ENCODE peak calls at places on chromosome 16, in six cellular contexts. Q, P, U, H, R and W are unnamed samples.

GRCh38 chr16:72291121-72291520 is 119.2 kb upstream of the PMFBP1 start:
- DNase-seq in H (no peak), U (no peak), P (no peak), Q (no peak), R (no peak), W (peak)

GRCh38 chr16:23498863-23499262 is 11.4 kb downstream of the GGA2 start:
- DNase-seq in R (no peak), U (no peak), Q (no peak), P (no peak), H (no peak), W (no peak)

GRCh38 chr16:85461814-85462404 is 151.2 kb upstream of the GSE1 start:
- DNase-seq in Q (no peak), H (peak), U (no peak), P (peak), R (peak), W (no peak)

GRCh38 chr16:88264641-88265285 is 118.0 kb upstream of the ZNF469 start:
- DNase-seq in P (peak), Q (peak), H (peak), U (peak), R (peak), W (peak)

GRCh38 chr16:77993111-77993571 is 29.2 kb upstream of the CLEC3A start:
- DNase-seq in P (no peak), U (no peak), H (no peak), Q (no peak), R (no peak), W (no peak)

GRCh38 chr16:57508084-57508425 is 21.8 kb upstream of the DOK4 start:
- DNase-seq in Q (no peak), R (peak), H (no peak), U (no peak), P (peak), W (no peak)

GRCh38 chr16:2424061-2425007 is 4.9 kb upstream of the CCNF start:
- DNase-seq in R (no peak), P (peak), H (no peak), U (no peak), Q (no peak), W (no peak)

GRCh38 chr16:50263060-50263909 is 3.1 kb upstream of the ADCY7 start:
- DNase-seq in P (no peak), H (no peak), R (no peak), U (no peak), Q (no peak), W (no peak)

GRCh38 chr16:2486645-2487516 is 12.0 kb downstream of the TBC1D24 start:
- DNase-seq in R (peak), P (no peak), H (peak), U (no peak), Q (peak), W (no peak)

GRCh38 chr16:2535644-2536021 is 2.2 kb upstream of the PDPK1 start:
- DNase-seq in P (peak), H (no peak), R (no peak), U (no peak), Q (no peak), W (no peak)

GRCh38 chr16:46929378-46930332 is 43.8 kb downstream of the DNAJA2 start:
- DNase-seq in H (peak), Q (peak), U (peak), P (peak), R (peak), W (no peak)

GRCh38 chr16:27745348-27745747 is 195.4 kb downstream of the KATNIP start:
- DNase-seq in U (no peak), P (no peak), R (no peak), H (no peak), Q (no peak), W (no peak)

GRCh38 chr16:67249178-67249759 is 490 bp downstream of the SLC9A5 start:
- DNase-seq in P (peak), H (no peak), R (no peak), U (no peak), Q (no peak), W (no peak)

GRCh38 chr16:59971264-59971663 is 1237.1 kb upstream of the GOT2 start:
- DNase-seq in R (no peak), Q (no peak), U (no peak), P (no peak), H (no peak), W (no peak)

GRCh38 chr16:63287411-63287810 is 1251.2 kb upstream of the CDH8 start:
- DNase-seq in H (no peak), U (no peak), R (no peak), Q (no peak), P (no peak), W (no peak)

GRCh38 chr16:86318119-86318518 is 192.2 kb upstream of the FOXF1 start:
- DNase-seq in Q (no peak), H (no peak), U (no peak), R (no peak), P (no peak), W (no peak)

GRCh38 chr16:10878644-10879498 is 1.9 kb downstream of the CIITA start:
- DNase-seq in H (peak), U (no peak), R (no peak), Q (peak), P (peak), W (no peak)

GRCh38 chr16:78684040-78684611 is 584.7 kb downstream of the WWOX start:
- DNase-seq in R (no peak), P (peak), U (no peak), H (no peak), Q (no peak), W (no peak)

GRCh38 chr16:59604331-59604730 is 870.2 kb upstream of the GOT2 start:
- DNase-seq in H (no peak), P (no peak), U (no peak), Q (no peak), R (no peak), W (no peak)

GRCh38 chr16:72189865-72190371 is 18.0 kb upstream of the PMFBP1 start:
- DNase-seq in U (no peak), H (no peak), R (peak), Q (no peak), P (no peak), W (no peak)

GRCh38 chr16:546909-547770 is 13.1 kb upstream of the PRR35 start:
- DNase-seq in R (peak), Q (peak), P (peak), U (peak), H (peak), W (no peak)

GRCh38 chr16:9372934-9373890 is 281.8 kb downstream of the HAPSTR1 start:
- DNase-seq in Q (no peak), P (no peak), H (peak), U (no peak), R (no peak), W (no peak)

GRCh38 chr16:58492066-58492465 is 7.9 kb upstream of the NDRG4 start:
- DNase-seq in P (no peak), U (no peak), R (peak), Q (no peak), H (no peak), W (no peak)

GRCh38 chr16:85777583-85778310 is 21.6 kb downstream of the EMC8 start:
- DNase-seq in Q (no peak), H (no peak), P (no peak), R (no peak), U (no peak), W (no peak)

GRCh38 chr16:76118344-76118743 is 158.9 kb upstream of the CNTNAP4 start:
- DNase-seq in Q (no peak), U (no peak), R (no peak), P (no peak), H (no peak), W (no peak)

GRCh38 chr16:88938119-88938932 is 38.7 kb downstream of the CBFA2T3 start:
- DNase-seq in R (no peak), P (no peak), Q (no peak), U (no peak), H (no peak), W (no peak)

GRCh38 chr16:48818257-48818656 is 208.3 kb upstream of the N4BP1 start:
- DNase-seq in U (no peak), H (no peak), P (no peak), Q (no peak), R (no peak), W (no peak)

GRCh38 chr16:30662449-30662848 is 4.2 kb downstream of the FBRS start:
- DNase-seq in Q (no peak), P (no peak), H (no peak), U (no peak), R (no peak), W (no peak)

GRCh38 chr16:64122177-64122576 is 999.7 kb downstream of the CDH11 start:
- DNase-seq in Q (no peak), P (no peak), U (no peak), R (no peak), H (no peak), W (no peak)

GRCh38 chr16:85465328-85466307 is 147.5 kb upstream of the GSE1 start:
- DNase-seq in R (peak), Q (no peak), P (no peak), U (no peak), H (no peak), W (no peak)

GRCh38 chr16:66359012-66359411 is 7.5 kb upstream of the CDH5 start:
- DNase-seq in Q (no peak), R (no peak), U (no peak), P (no peak), H (no peak), W (no peak)